ENCODE peak calls at places on chromosome 15, in seven cellular contexts. U is HCT116, Z is GM12878, C is K562, M is SK-N-SH, S is HepG2, H is H1. K is an unnamed sample.

GRCh38 chr15:93028632-93029612 is 60.1 kb downstream of the RGMA start:
- DNase-seq in C (no peak), Z (no peak), U (no peak), M (no peak), S (no peak), H (no peak), K (no peak)

GRCh38 chr15:68787609-68788264 is 33.0 kb downstream of the ANP32A start:
- DNase-seq in S (no peak), M (no peak), C (no peak), H (no peak), Z (no peak), U (no peak), K (peak; percentile 66)

GRCh38 chr15:43920815-43921214 is 94.0 kb downstream of the WDR76 start:
- DNase-seq in C (no peak), M (no peak), Z (no peak), S (no peak), U (no peak), H (no peak), K (no peak)

GRCh38 chr15:35038655-35039534 is 46.2 kb downstream of the NANOGP8 start:
- DNase-seq in C (no peak), U (no peak), Z (no peak), S (no peak), H (no peak), M (no peak), K (no peak)

GRCh38 chr15:80878242-80878866 is 99.2 kb downstream of the CEMIP start:
- DNase-seq in C (no peak), U (no peak), M (no peak), S (no peak), H (no peak), Z (no peak), K (no peak)

GRCh38 chr15:25236143-25236860 is 202.5 kb downstream of the UBE3A start:
- DNase-seq in S (no peak), H (no peak), Z (no peak), M (no peak), U (no peak), C (no peak), K (no peak)

GRCh38 chr15:69729167-69729748 is 276.6 kb downstream of the RPLP1 start:
- DNase-seq in C (peak; percentile 57), H (peak; percentile 88), M (peak; percentile 56), S (no peak), U (peak; percentile 18), Z (no peak), K (peak; percentile 53)

GRCh38 chr15:74662064-74662860 is 33.6 kb downstream of the EDC3 start:
- DNase-seq in M (no peak), C (no peak), H (no peak), S (no peak), U (no peak), Z (no peak), K (no peak)

GRCh38 chr15:56767315-56767714 is 34.0 kb upstream of the ZNF280D start:
- DNase-seq in H (no peak), M (no peak), Z (no peak), C (no peak), S (no peak), U (no peak), K (no peak)

GRCh38 chr15:45431502-45431901 is 53.2 kb upstream of the GATM start:
- DNase-seq in U (no peak), S (no peak), Z (no peak), C (no peak), H (no peak), M (no peak), K (no peak)

GRCh38 chr15:23569513-23569912 is 4.0 kb downstream of the MKRN3 start:
- DNase-seq in M (no peak), C (no peak), H (no peak), U (no peak), Z (no peak), S (no peak), K (no peak)

GRCh38 chr15:25171856-25172687 is 217.3 kb downstream of the SNRPN start:
- DNase-seq in S (no peak), U (no peak), M (no peak), C (no peak), Z (no peak), H (no peak), K (no peak)

GRCh38 chr15:58179741-58180381 is 41.7 kb downstream of the AQP9 start:
- DNase-seq in S (no peak), U (no peak), C (peak; percentile 33), Z (no peak), H (no peak), M (no peak), K (no peak)

GRCh38 chr15:53910852-53911251 is 67.4 kb upstream of the UNC13C start:
- DNase-seq in M (no peak), U (no peak), Z (no peak), C (no peak), H (no peak), S (no peak), K (no peak)

GRCh38 chr15:62306851-62307504 is 141.9 kb upstream of the C2CD4B start:
- DNase-seq in S (peak; percentile 73), H (no peak), U (peak; percentile 68), M (peak; percentile 72), Z (no peak), C (peak; percentile 40), K (peak; percentile 88)
- TF ChIP-seq JUND in S (no peak), H (no peak), U (no peak), M (no peak), Z (no peak), C (no peak), K (no peak)

GRCh38 chr15:64507293-64507802 is 47.0 kb downstream of the ZNF609 start:
- DNase-seq in S (peak; percentile 36), Z (peak; percentile 48), U (no peak), C (peak; percentile 21), H (no peak), M (peak; percentile 68), K (no peak)
- TF ChIP-seq JUND in S (no peak), Z (no peak), U (no peak), C (peak; percentile 18), H (no peak), M (no peak), K (no peak)

DNA sequence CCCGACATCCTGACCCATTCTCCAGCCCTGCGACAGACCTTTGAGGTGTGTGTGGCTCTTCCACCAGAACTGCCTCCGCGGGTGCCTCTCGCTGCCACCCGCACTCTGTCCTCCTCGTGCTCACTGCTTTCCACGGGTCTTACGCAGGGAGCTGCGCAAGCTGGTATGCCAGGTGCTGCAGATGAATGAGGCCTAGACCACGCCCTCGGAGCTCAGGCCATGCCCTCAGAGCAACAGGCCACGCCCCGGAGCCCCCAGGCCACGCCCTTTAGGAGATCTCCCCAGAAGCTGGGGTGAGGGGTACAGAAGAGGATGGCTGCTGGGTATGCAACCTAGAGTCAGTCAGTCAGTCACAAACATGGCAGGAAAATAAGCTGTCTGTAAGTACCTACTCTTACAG is 300.3 kb downstream of the GABRG3 start:
- DNase-seq in C (no peak), M (no peak), U (no peak), S (no peak), H (peak; percentile 64), Z (no peak), K (no peak)
- TF ChIP-seq JUND in C (no peak), M (no peak), U (no peak), S (no peak), H (no peak), Z (no peak), K (no peak)

GRCh38 chr15:38941399-38941953 is 376.9 kb upstream of the RASGRP1 start:
- DNase-seq in H (no peak), Z (no peak), U (no peak), S (no peak), M (peak; percentile 41), C (no peak), K (no peak)
- TF ChIP-seq JUND in H (no peak), Z (no peak), U (no peak), S (no peak), M (no peak), C (no peak), K (no peak)